ENCODE peak calls at places on chromosomes 11 and 22, in eight cellular contexts. W, T, K, C, E, J, X and B are unnamed samples.

GRCh38 chr11:40877981-40878380 is 581.5 kb downstream of the LRRC4C start:
- DNase-seq in K (no peak), E (no peak), T (no peak), X (no peak), J (no peak), W (no peak), C (no peak), B (no peak)

GRCh38 chr11:11105361-11105760 is 247.5 kb upstream of the ZBED5 start:
- DNase-seq in W (no peak), C (no peak), E (no peak), X (no peak), J (no peak), K (peak), T (no peak), B (no peak)

GRCh38 chr11:20355221-20356219 is 8.0 kb upstream of the HTATIP2 start:
- DNase-seq in J (peak), C (peak), K (no peak), E (peak), X (peak), W (no peak), T (peak), B (peak)

GRCh38 chr11:14500181-14500651 is 605 bp upstream of the COPB1 start:
- DNase-seq in X (peak), C (peak), K (peak), T (peak), J (peak), W (peak), E (peak), B (peak)

GRCh38 chr11:126080206-126080941 is 17.7 kb upstream of the CDON start:
- DNase-seq in J (no peak), W (no peak), C (peak), K (no peak), X (no peak), E (no peak), T (no peak), B (no peak)

GRCh38 chr11:86440843-86441242 is 66.2 kb downstream of the CCDC81 start:
- DNase-seq in X (no peak), J (no peak), C (no peak), T (no peak), K (no peak), E (no peak), W (no peak), B (no peak)

GRCh38 chr22:49786976-49787843 is 40.5 kb downstream of the BRD1 start:
- DNase-seq in E (no peak), T (no peak), C (no peak), X (no peak), K (no peak), W (no peak), J (no peak), B (no peak)

GRCh38 chr11:8826145-8826786 is 84.7 kb upstream of the AKIP1 start:
- DNase-seq in W (no peak), T (peak), C (peak), X (peak), J (no peak), K (no peak), E (no peak), B (peak)

GRCh38 chr11:64893194-64894069 is 15.0 kb upstream of the EHD1 start:
- DNase-seq in E (no peak), T (no peak), C (no peak), X (no peak), J (no peak), W (no peak), K (no peak), B (no peak)

GRCh38 chr11:1656061-1656441 is 26.5 kb downstream of the KRTAP5-5 start:
- DNase-seq in K (no peak), E (no peak), T (no peak), W (no peak), X (no peak), J (no peak), C (no peak), B (no peak)

GRCh38 chr22:39960791-39961746 is 872 bp downstream of the TMA7B start:
- DNase-seq in W (peak), T (peak), C (peak), J (peak), K (no peak), E (peak), X (peak), B (peak)

GRCh38 chr11:126464796-126465195 is 109.3 kb downstream of the ST3GAL4 start:
- DNase-seq in T (no peak), E (no peak), X (no peak), J (no peak), C (no peak), W (no peak), K (no peak), B (no peak)

GRCh38 chr11:77403228-77403627 is 70.7 kb downstream of the PAK1 start:
- DNase-seq in C (peak), T (no peak), J (no peak), X (no peak), E (no peak), K (no peak), W (no peak), B (no peak)

GRCh38 chr22:24117942-24118341 is 63.3 kb upstream of the SUSD2 start:
- DNase-seq in C (no peak), K (no peak), E (no peak), W (no peak), X (no peak), J (no peak), T (no peak), B (no peak)

DNA sequence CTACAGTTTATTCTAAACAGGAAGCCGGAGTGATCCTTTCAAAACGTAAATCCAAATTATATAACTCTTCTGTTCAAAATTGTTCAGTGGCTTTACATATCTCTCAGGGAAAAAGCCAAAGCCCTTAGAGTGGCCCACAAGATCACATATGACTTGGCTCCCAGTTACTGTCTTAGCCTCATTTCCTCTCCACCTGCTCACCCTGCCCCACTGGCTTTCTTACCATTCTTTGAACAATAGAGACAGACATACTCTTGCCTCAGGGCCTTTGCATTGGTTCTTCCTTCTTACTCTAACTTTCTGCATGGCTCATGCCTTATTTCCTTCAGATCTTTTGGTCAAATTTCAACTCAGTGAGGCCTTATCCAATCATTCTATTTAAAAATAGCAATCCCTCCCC is 52.1 kb downstream of the STIM1 start:
- DNase-seq in J (no peak), C (no peak), T (no peak), W (no peak), X (no peak), E (no peak), K (no peak), B (no peak)
- H3K4me3 ChIP-seq in J (no peak), C (no peak), T (no peak), W (no peak), X (no peak), E (no peak), K (no peak), B (no peak)

GRCh38 chr11:118074785-118075184 is 2.1 kb upstream of the TMPRSS4 start:
- DNase-seq in C (no peak), J (no peak), K (no peak), W (no peak), X (no peak), E (no peak), T (no peak), B (no peak)

GRCh38 chr11:118078972-118079411 is 2.1 kb downstream of the TMPRSS4 start:
- DNase-seq in E (no peak), W (no peak), J (no peak), K (no peak), T (no peak), X (no peak), C (no peak), B (no peak)

GRCh38 chr11:118074091-118074685 is 2.7 kb upstream of the TMPRSS4 start:
- DNase-seq in K (no peak), J (no peak), E (no peak), X (no peak), C (no peak), W (no peak), T (no peak), B (no peak)

GRCh38 chr11:118079507-118079906 is 2.6 kb downstream of the TMPRSS4 start:
- DNase-seq in C (no peak), X (no peak), T (no peak), K (no peak), W (no peak), E (no peak), J (no peak), B (no peak)

GRCh38 chr11:118076754-118077281 is at the start of gene TMPRSS4:
- DNase-seq in E (no peak), K (no peak), J (no peak), W (peak), X (no peak), C (no peak), T (no peak), B (no peak)
- H3K4me3 ChIP-seq in E (no peak), K (no peak), J (no peak), W (no peak), X (no peak), C (no peak), T (no peak), B (no peak)

DNA sequence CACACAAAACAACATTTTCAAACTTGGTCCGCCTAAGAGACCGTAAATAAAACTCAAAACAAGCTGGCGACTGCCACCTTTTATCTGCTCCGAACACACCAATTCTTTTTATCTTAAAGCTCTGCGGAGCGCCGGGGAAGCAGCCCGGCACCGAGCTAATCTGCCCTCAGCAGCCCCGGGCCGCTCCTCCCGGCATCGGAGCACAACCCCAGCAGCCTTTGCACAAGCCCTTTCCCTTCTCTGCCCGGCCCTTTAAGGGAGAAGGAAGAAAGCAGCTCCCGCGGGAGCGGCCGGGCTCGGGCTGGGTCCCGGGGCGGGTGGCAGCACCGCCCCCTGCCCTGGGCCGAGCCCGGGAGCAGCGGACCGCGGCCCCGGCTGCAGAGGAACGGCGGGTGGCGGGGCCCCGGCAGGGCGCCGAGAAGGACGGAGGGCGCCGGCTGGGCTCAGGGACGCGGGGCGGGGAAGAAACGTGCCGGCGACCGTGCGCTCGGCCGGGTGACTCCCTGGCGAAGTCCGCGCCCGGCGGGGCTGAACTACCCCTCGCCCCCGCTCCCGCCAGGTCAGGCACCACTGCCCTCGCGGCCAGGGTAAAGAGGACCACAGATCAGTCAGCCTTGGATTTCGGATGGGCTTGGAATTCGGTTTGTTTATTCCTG is 133.5 kb upstream of the C11orf58 start:
- DNase-seq in W (peak), E (peak), T (peak), C (peak), X (peak), K (peak), J (no peak), B (peak)
- H3K4me3 ChIP-seq in W (peak), E (peak), T (peak), C (peak), X (peak), K (peak), J (peak), B (peak)

DNA sequence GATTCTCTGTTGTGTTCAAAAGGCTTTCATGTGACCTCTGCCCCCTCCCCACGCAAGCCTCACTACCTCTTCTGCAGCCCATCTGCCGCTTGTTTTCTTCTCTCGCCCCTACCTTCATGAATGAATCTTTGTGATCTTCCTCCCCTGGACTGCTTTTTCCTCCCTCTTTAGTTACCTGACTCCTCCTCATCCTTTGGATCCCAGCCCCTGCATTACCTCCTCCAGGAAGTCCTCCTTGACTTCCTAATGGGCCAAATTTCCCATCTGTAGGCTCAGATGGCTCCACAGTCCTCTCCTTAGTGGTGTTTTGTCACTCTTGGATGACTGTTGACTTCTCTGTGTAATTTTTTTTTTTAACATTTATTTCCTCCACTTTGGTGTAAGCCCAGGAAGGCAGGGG is 10.9 kb downstream of the TSPAN18 start:
- DNase-seq in J (no peak), X (no peak), W (no peak), T (no peak), K (no peak), E (no peak), C (no peak), B (no peak)
- H3K4me3 ChIP-seq in J (no peak), X (no peak), W (no peak), T (no peak), K (no peak), E (no peak), C (no peak), B (no peak)

GRCh38 chr11:12599408-12600143 is 74.6 kb upstream of the TEAD1 start:
- DNase-seq in C (peak), W (peak), E (peak), X (no peak), T (no peak), J (peak), K (peak), B (no peak)
- H3K4me3 ChIP-seq in C (no peak), W (no peak), E (no peak), X (no peak), T (no peak), J (no peak), K (no peak), B (no peak)